ENCODE peak calls at places on chromosomes 6 and 20, in seven cellular contexts. C is H9; N is right atrium auricular region; D is lower lobe of right lung; B is thyroid gland; K is CD8-positive, alpha-beta memory T cell; T is A549. Y is an unnamed sample.

GRCh38 chr20:24470031-24470781 is 777 bp downstream of the SYNDIG1 start:
- DNase-seq in N (no peak), K (no peak), B (peak; percentile 36), C (peak; percentile 54), T (peak; percentile 31), D (no peak), Y (peak; percentile 85)

GRCh38 chr6:100296810-100297544 is 167.7 kb downstream of the SIM1 start:
- DNase-seq in K (no peak), T (peak; percentile 17), D (no peak), B (no peak), C (no peak), N (no peak), Y (no peak)

GRCh38 chr6:143397229-143398222 is 53.0 kb downstream of the ADAT2 start:
- DNase-seq in B (peak; percentile 29), C (peak; percentile 70), N (peak; percentile 85), T (peak; percentile 22), K (peak; percentile 56), D (peak; percentile 77), Y (peak; percentile 71)

GRCh38 chr20:44526129-44526528 is 4.3 kb upstream of the SERINC3 start:
- DNase-seq in N (no peak), T (no peak), C (peak; percentile 60), D (no peak), B (no peak), K (no peak), Y (no peak)

GRCh38 chr20:37559312-37560027 is 31.8 kb upstream of the BLCAP start:
- DNase-seq in K (no peak), D (no peak), N (no peak), B (no peak), T (no peak), C (no peak), Y (no peak)

GRCh38 chr6:53189554-53189953 is 40.9 kb upstream of the GCM1 start:
- DNase-seq in D (no peak), C (no peak), N (no peak), K (no peak), B (no peak), T (no peak), Y (no peak)

GRCh38 chr6:142207265-142207877 is 60.3 kb downstream of the VTA1 start:
- DNase-seq in T (no peak), K (peak; percentile 23), B (peak; percentile 38), C (peak; percentile 72), D (peak; percentile 51), N (no peak), Y (peak; percentile 55)

GRCh38 chr6:144710207-144710606 is 425.1 kb downstream of the UTRN start:
- DNase-seq in B (no peak), N (no peak), C (no peak), T (peak; percentile 3), K (no peak), D (no peak), Y (no peak)

GRCh38 chr6:168864541-168865495 is 388.8 kb downstream of the THBS2 start:
- DNase-seq in K (no peak), T (no peak), C (no peak), N (no peak), B (no peak), D (no peak), Y (no peak)

GRCh38 chr6:150978631-150979030 is 113.1 kb downstream of the MTHFD1L start:
- DNase-seq in D (no peak), T (no peak), C (no peak), K (no peak), N (no peak), B (no peak), Y (no peak)

GRCh38 chr6:125612400-125612846 is 137.0 kb upstream of the HEY2 start:
- DNase-seq in C (no peak), N (no peak), T (no peak), B (no peak), K (no peak), D (no peak), Y (no peak)

GRCh38 chr6:63351995-63352586 is 32.3 kb upstream of the LGSN start:
- DNase-seq in K (no peak), T (no peak), N (no peak), C (no peak), D (no peak), B (no peak), Y (no peak)

GRCh38 chr6:112694986-112695385 is 347.9 kb downstream of the RFPL4B start:
- DNase-seq in T (no peak), C (no peak), D (no peak), N (no peak), B (no peak), K (no peak), Y (no peak)

GRCh38 chr6:83019741-83020140 is 45.9 kb downstream of the UBE3D start:
- DNase-seq in B (no peak), N (no peak), T (no peak), K (no peak), D (no peak), C (no peak), Y (no peak)

GRCh38 chr6:80969439-80969838 is 783.0 kb downstream of the TENT5A start:
- DNase-seq in C (no peak), N (no peak), B (no peak), K (no peak), T (no peak), D (no peak), Y (no peak)

GRCh38 chr6:134725590-134725989 is 224.3 kb downstream of the ALDH8A1 start:
- DNase-seq in C (no peak), K (no peak), T (no peak), B (no peak), N (no peak), D (no peak), Y (no peak)

GRCh38 chr6:6724319-6725119 is 136.0 kb downstream of the LY86 start:
- DNase-seq in N (peak; percentile 82), B (peak; percentile 83), D (peak; percentile 80), C (peak; percentile 80), K (no peak), T (peak; percentile 44), Y (peak; percentile 80)

GRCh38 chr20:33839591-33839990 is 28.4 kb downstream of the CHMP4B start:
- DNase-seq in T (no peak), N (no peak), C (no peak), K (no peak), B (peak; percentile 66), D (no peak), Y (no peak)

GRCh38 chr6:8047466-8048292 is 16.5 kb downstream of the BLOC1S5 start:
- DNase-seq in D (no peak), N (no peak), B (no peak), C (no peak), K (no peak), T (no peak), Y (no peak)

DNA sequence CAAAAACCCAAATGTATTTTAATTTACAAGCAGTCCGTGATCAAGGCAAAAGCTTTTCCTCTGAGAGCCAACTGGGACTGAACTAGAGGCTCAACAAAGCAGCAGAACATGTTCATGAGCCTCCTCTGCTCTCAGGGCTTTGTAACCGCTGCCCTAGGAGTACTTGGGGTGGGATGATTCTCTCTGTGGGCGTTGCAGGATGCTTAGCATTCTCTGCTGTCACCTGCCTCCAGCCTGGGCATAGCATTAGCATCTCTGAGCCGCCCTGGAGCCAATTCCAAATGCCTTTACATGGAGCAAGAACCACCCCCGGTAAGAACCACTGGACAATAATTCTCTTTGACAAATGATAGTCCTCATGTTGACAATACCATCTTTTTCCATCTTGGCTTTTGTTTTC is 237.6 kb upstream of the CDH4 start:
- DNase-seq in N (no peak), T (no peak), D (no peak), K (no peak), B (no peak), C (peak; percentile 54), Y (no peak)
- H3K27ac ChIP-seq in N (no peak overlapping the region), T (no peak overlapping the region), D (no peak overlapping the region), K (no peak overlapping the region), B (no peak overlapping the region), C (no peak overlapping the region), Y (no peak overlapping the region)

GRCh38 chr6:17730078-17730704 is 23.5 kb upstream of the NUP153 start:
- DNase-seq in C (no peak), N (peak; percentile 9), K (no peak), T (no peak), B (no peak), D (no peak), Y (no peak)
- H3K27ac ChIP-seq in C (no peak overlapping the region), N (no peak overlapping the region), K (no peak overlapping the region), T (no peak overlapping the region), B (no peak overlapping the region), D (no peak overlapping the region), Y (no peak overlapping the region)

DNA sequence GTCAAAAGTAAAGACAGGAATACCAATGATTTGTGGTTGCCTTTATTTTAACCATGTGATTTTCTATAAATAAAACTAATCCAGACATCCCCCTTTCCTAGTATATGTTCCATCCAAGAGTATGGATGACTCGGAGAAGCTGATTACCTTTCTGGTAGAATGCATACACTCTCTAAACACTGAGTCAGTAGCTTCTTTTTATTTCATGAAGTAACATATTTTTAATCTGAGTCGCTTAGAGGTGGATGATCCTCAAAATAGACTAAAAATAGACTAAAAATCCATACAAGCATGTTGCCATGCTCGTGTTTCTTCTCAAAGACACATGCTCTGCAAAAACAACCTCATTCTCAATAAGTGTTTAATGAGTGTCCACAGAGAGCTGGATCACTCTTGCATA is 263.7 kb downstream of the COL12A1 start:
- DNase-seq in N (no peak), D (no peak), B (no peak), C (no peak), K (no peak), T (no peak), Y (no peak)
- H3K27ac ChIP-seq in N (no peak overlapping the region), D (no peak overlapping the region), B (no peak overlapping the region), C (no peak overlapping the region), K (no peak overlapping the region), T (no peak overlapping the region), Y (no peak overlapping the region)

GRCh38 chr6:110877569-110877968 is 3.0 kb downstream of the AMD1 start:
- DNase-seq in C (no peak), K (no peak), D (no peak), T (no peak), N (no peak), B (no peak), Y (no peak)

GRCh38 chr6:110880651-110881050 is 6.1 kb downstream of the AMD1 start:
- DNase-seq in K (no peak), B (no peak), D (no peak), N (no peak), T (no peak), C (no peak), Y (no peak)

GRCh38 chr6:110877154-110877564 is 2.6 kb downstream of the AMD1 start:
- DNase-seq in B (peak; percentile 26), C (no peak), N (no peak), D (no peak), T (no peak), K (no peak), Y (no peak)

GRCh38 chr6:110876170-110876773 is 1.7 kb downstream of the AMD1 start:
- DNase-seq in D (peak; percentile 93), C (peak; percentile 90), K (peak; percentile 60), B (peak; percentile 90), T (peak; percentile 54), N (peak; percentile 95), Y (peak; percentile 94)

DNA sequence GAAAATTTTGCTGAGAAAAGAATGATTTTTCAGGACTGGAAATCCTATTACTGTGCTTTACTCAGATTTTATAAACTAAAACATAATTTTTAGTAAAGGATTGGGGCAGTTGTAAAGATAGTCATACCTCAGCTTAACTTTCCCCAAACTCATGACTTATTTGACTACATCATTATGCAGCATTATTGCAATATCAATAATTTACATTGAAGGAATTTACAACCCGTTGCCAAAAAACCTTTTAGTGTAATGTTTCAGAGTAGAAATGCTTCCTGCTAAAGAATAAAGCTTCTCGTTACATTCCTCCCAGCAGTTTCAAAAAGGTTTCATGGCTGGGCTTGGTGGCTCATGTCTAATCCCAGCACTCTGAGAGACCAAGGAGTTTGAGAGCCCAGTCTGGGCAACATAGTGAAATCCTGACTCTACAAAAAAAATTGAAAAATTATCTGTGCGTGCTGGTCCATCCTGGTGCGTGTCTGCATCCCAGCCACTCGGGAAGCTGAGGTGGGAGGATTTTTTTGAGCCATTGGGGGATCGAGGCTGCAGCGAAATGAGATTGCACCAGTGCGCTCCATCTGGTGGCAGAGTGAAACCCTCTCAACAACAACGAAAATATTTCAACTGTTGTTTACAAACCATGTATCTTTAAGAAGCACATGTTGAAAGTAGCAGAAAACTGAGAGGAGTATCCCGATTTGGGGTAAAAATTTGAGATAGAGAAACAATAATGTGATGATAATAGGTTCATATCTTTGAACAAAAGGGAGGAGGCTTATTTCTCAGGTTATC is 4.4 kb downstream of the AMD1 start:
- DNase-seq in B (no peak), C (no peak), N (no peak), T (peak; percentile 38), K (peak; percentile 7), D (no peak), Y (no peak)
- H3K27ac ChIP-seq in B (no peak overlapping the region), C (no peak overlapping the region), N (no peak overlapping the region), T (no peak overlapping the region), K (no peak overlapping the region), D (no peak overlapping the region), Y (no peak overlapping the region)